ENCODE peak calls at places on chromosome 21, in seven cellular contexts. U is ovary; T is colonic mucosa; O is dorsolateral prefrontal cortex; F is PC-3; K is CD4-positive, alpha-beta T cell; A is cardiac muscle cell. P is an unnamed sample.

GRCh38 chr21:28419811-28420210 is 572.9 kb downstream of the LTN1 start:
- DNase-seq in F (peak; percentile 15), K (no peak), O (no peak), T (no peak), A (no peak), U (no peak), P (no peak)

GRCh38 chr21:41250519-41250918 is 66.1 kb upstream of the FAM3B start:
- DNase-seq in O (no peak), U (no peak), T (no peak), A (no peak), K (no peak), F (peak; percentile 59), P (no peak)

GRCh38 chr21:36881223-36881622 is 85.2 kb downstream of the HLCS start:
- DNase-seq in U (no peak), F (no peak), T (no peak), K (no peak), O (no peak), A (no peak), P (no peak)

GRCh38 chr21:37338671-37339526 is 27.7 kb upstream of the DYRK1A start:
- DNase-seq in U (peak; percentile 46), F (peak; percentile 97), T (peak; percentile 23), K (no peak), O (no peak), A (peak; percentile 85), P (no peak)

GRCh38 chr21:41858466-41859296 is 20.5 kb downstream of the PRDM15 start:
- DNase-seq in A (no peak), K (no peak), T (no peak), O (no peak), F (no peak), U (no peak), P (no peak)

GRCh38 chr21:40049959-40050290 is 182.7 kb downstream of the PCP4 start:
- DNase-seq in K (no peak), F (no peak), A (no peak), T (no peak), U (no peak), O (no peak), P (no peak)

GRCh38 chr21:39852021-39852721 is 15.1 kb upstream of the PCP4 start:
- DNase-seq in T (no peak), O (no peak), U (no peak), A (no peak), F (no peak), K (no peak), P (no peak)

GRCh38 chr21:16942703-16943102 is 570.1 kb upstream of the CXADR start:
- DNase-seq in F (peak; percentile 6), A (no peak), K (no peak), U (no peak), T (no peak), O (no peak), P (no peak)

GRCh38 chr21:14741237-14741636 is 195.1 kb upstream of the SAMSN1 start:
- DNase-seq in K (no peak), T (no peak), A (no peak), U (no peak), F (peak; percentile 89), O (no peak), P (no peak)

GRCh38 chr21:17921579-17922530 is 102.7 kb upstream of the C21orf91 start:
- DNase-seq in K (no peak), O (no peak), T (no peak), U (no peak), F (peak; percentile 85), A (no peak), P (no peak)

GRCh38 chr21:21624674-21625073 is 626.5 kb downstream of the NCAM2 start:
- DNase-seq in T (no peak), A (no peak), O (no peak), F (no peak), U (no peak), K (no peak), P (no peak)

GRCh38 chr21:28804089-28804670 is 188.5 kb downstream of the LTN1 start:
- DNase-seq in K (no peak), O (no peak), T (no peak), A (no peak), F (no peak), U (no peak), P (no peak)

GRCh38 chr21:39641827-39642450 is 29.2 kb downstream of the B3GALT5 start:
- DNase-seq in K (no peak), O (no peak), T (no peak), U (no peak), A (no peak), F (no peak), P (no peak)

GRCh38 chr21:43316156-43316845 is 110.6 kb downstream of the SIK1 start:
- DNase-seq in K (no peak), F (no peak), O (no peak), U (no peak), T (no peak), A (no peak), P (no peak)

GRCh38 chr21:43317254-43317748 is 109.6 kb downstream of the SIK1 start:
- DNase-seq in A (no peak), U (no peak), T (no peak), O (no peak), F (no peak), K (no peak), P (no peak)

GRCh38 chr21:43317959-43318358 is 109.0 kb downstream of the SIK1 start:
- DNase-seq in T (no peak), K (no peak), A (no peak), U (no peak), F (no peak), O (no peak), P (no peak)

GRCh38 chr21:43318841-43319781 is 107.8 kb downstream of the SIK1 start:
- DNase-seq in A (no peak), U (no peak), F (peak; percentile 62), K (no peak), O (no peak), T (no peak), P (no peak)

DNA sequence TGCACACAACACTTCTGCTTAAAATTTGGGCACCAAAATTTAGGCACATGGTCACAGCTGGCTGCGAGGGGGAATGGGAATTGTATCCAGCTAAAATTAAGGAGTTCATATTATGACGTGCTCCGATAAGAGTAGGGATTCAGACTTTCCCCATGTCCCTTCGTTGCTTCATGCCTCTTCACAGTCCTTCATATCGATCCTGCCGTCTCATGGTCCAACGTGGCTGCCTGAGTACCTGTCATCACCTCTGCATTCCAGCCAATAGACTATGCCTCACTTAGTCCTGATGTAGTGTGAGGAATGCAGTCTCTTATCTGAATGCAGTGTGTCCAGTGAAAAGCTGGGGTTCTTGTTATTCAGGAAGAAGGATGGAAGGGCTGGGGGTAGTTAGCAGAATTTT is 108.6 kb downstream of the SIK1 start:
- DNase-seq in U (no peak), T (no peak), F (no peak), O (no peak), K (no peak), A (peak; percentile 29), P (no peak)
- H3K27ac ChIP-seq in U (no peak overlapping the region), T (no peak overlapping the region), F (no peak overlapping the region), O (no peak overlapping the region), K (no peak overlapping the region), A (no peak overlapping the region), P (no peak overlapping the region)

GRCh38 chr21:38420140-38420539 is 78.1 kb downstream of the ERG start:
- DNase-seq in O (no peak), F (no peak), U (no peak), A (no peak), K (no peak), T (no peak), P (no peak)

GRCh38 chr21:38429011-38429410 is 69.3 kb downstream of the ERG start:
- DNase-seq in K (no peak), T (no peak), F (no peak), A (no peak), U (no peak), O (no peak), P (no peak)

GRCh38 chr21:38428211-38428610 is 70.1 kb downstream of the ERG start:
- DNase-seq in F (no peak), K (no peak), U (no peak), O (no peak), A (no peak), T (no peak), P (no peak)

GRCh38 chr21:38422067-38422466 is 76.2 kb downstream of the ERG start:
- DNase-seq in U (no peak), T (no peak), K (no peak), O (no peak), F (no peak), A (no peak), P (no peak)

GRCh38 chr21:38424333-38424732 is 73.9 kb downstream of the ERG start:
- DNase-seq in K (no peak), A (peak; percentile 45), T (no peak), O (no peak), F (no peak), U (no peak), P (no peak)
- H3K27ac ChIP-seq in K (no peak overlapping the region), A (peak overlapping the region; percentile 45), T (no peak overlapping the region), O (no peak overlapping the region), F (no peak overlapping the region), U (no peak overlapping the region), P (no peak overlapping the region)

GRCh38 chr21:34298797-34299539 is 64.8 kb upstream of the KCNE2 start:
- DNase-seq in U (no peak), K (no peak), F (no peak), T (no peak), A (no peak), O (no peak), P (no peak)
- H3K27ac ChIP-seq in U (no peak overlapping the region), K (no peak overlapping the region), F (no peak overlapping the region), T (no peak overlapping the region), A (no peak overlapping the region), O (no peak overlapping the region), P (no peak overlapping the region)

GRCh38 chr21:35210093-35210492 is 161.0 kb upstream of the RUNX1 start:
- DNase-seq in O (no peak), T (no peak), U (no peak), K (no peak), F (no peak), A (no peak), P (no peak)

GRCh38 chr21:35207322-35207721 is 158.2 kb upstream of the RUNX1 start:
- DNase-seq in U (peak; percentile 39), O (no peak), T (no peak), K (no peak), A (no peak), F (no peak), P (no peak)

GRCh38 chr21:35208117-35208516 is 159.0 kb upstream of the RUNX1 start:
- DNase-seq in F (no peak), O (no peak), K (no peak), T (no peak), U (no peak), A (no peak), P (no peak)

GRCh38 chr21:35206141-35207125 is 157.3 kb upstream of the RUNX1 start:
- DNase-seq in O (no peak), K (no peak), F (no peak), A (peak; percentile 45), U (peak; percentile 38), T (no peak), P (no peak)

DNA sequence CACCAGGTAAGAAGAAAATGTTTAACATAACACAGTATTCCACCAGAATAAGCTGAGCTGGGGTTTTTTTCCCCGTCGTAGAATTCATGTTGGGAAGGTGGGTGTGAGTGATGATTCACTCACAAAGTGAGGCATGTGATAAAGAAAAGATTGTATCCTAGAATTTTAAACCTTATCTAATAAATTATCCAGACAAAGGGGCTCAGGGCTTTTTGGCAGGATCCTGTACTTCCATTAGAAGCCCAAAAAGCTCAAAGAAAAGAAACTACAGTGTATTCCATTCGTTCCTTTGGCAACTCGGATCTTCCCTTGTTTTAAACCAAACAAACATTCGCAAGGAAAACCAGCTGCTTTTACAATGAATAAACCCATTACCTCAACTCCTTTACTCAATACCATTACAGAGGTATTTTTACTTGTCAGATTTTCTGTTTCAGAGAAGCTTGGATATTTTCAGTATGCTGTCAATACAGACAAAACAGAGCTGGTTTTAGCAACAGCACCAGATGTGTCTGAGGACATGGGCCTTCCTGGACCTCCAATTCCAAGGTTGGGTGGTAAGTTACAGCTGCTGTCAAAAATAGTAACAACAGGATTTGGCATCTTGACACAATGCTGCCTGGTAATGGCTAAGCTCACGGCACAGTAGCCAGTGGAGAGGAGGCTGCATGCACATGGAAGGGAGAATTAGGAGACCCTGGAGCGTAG is 159.9 kb upstream of the RUNX1 start:
- DNase-seq in O (no peak), A (no peak), K (no peak), T (no peak), U (no peak), F (no peak), P (no peak)
- H3K27ac ChIP-seq in O (no peak overlapping the region), A (no peak overlapping the region), K (no peak overlapping the region), T (no peak overlapping the region), U (no peak overlapping the region), F (no peak overlapping the region), P (no peak overlapping the region)